ENCODE peak calls at places on chromosomes 1 and 21, in ten cellular contexts. D is GM20000, N is lower lobe of right lung, I is HFF-Myc, J is HL-60, H is endodermal cell, Z is adrenal gland, V is transverse colon, O is nephron progenitor cell, C is spleen. R is an unnamed sample.

GRCh38 chr1:10146391-10146790 is 64.0 kb upstream of the KIF1B start:
- DNase-seq in D (no peak), H (no peak), J (no peak), I (no peak), Z (no peak), V (no peak), O (no peak), C (no peak), N (no peak), R (no peak)

GRCh38 chr1:21051177-21051576 is 125.5 kb downstream of the EIF4G3 start:
- DNase-seq in J (peak; percentile 11), I (no peak), O (no peak), N (no peak), H (no peak), C (no peak), V (no peak), Z (no peak), D (peak; percentile 36), R (no peak)

GRCh38 chr21:35398366-35398982 is 349.4 kb upstream of the RUNX1 start:
- DNase-seq in D (no peak), H (no peak), J (no peak), N (no peak), I (no peak), Z (no peak), C (no peak), V (no peak), O (no peak), R (no peak)

GRCh38 chr1:41735587-41736290 is 183.0 kb downstream of the HIVEP3 start:
- DNase-seq in V (no peak), J (no peak), N (no peak), H (no peak), Z (no peak), O (peak; percentile 34), D (no peak), C (no peak), I (no peak), R (no peak)

GRCh38 chr21:46366966-46367365 is 43.0 kb downstream of the PCNT start:
- DNase-seq in N (no peak), H (no peak), C (no peak), J (no peak), O (no peak), V (no peak), Z (no peak), I (no peak), D (no peak), R (no peak)

GRCh38 chr1:62716397-62716796 is 28.2 kb upstream of the DOCK7 start:
- DNase-seq in N (no peak), J (peak; percentile 7), Z (no peak), I (no peak), C (no peak), D (no peak), H (no peak), V (no peak), O (no peak), R (no peak)

GRCh38 chr1:59695301-59695700 is 119.4 kb upstream of the HOOK1 start:
- DNase-seq in O (no peak), H (no peak), C (no peak), N (no peak), V (no peak), I (no peak), Z (no peak), J (no peak), D (no peak), R (no peak)

GRCh38 chr1:87061742-87062156 is 147.3 kb downstream of the HS2ST1 start:
- DNase-seq in Z (no peak), C (no peak), N (no peak), D (no peak), V (no peak), H (no peak), O (no peak), J (no peak), I (peak; percentile 39), R (no peak)

GRCh38 chr1:26237230-26237966 is 3.4 kb downstream of the CEP85 start:
- DNase-seq in J (no peak), N (no peak), D (no peak), Z (no peak), O (no peak), C (no peak), V (no peak), H (no peak), I (no peak), R (no peak)

GRCh38 chr1:26784023-26784871 is 3.5 kb upstream of the PIGV start:
- DNase-seq in N (peak; percentile 62), H (peak; percentile 65), I (no peak), C (no peak), J (no peak), O (no peak), D (no peak), Z (peak; percentile 79), V (peak; percentile 78), R (no peak)

GRCh38 chr1:210478820-210479219 is 150.1 kb downstream of the HHAT start:
- DNase-seq in V (no peak), D (no peak), O (no peak), Z (no peak), H (no peak), J (no peak), C (no peak), N (no peak), I (no peak), R (no peak)

GRCh38 chr1:45340816-45341215 is 576 bp upstream of the MUTYH start:
- DNase-seq in Z (no peak), N (no peak), H (no peak), D (no peak), C (no peak), J (peak; percentile 67), O (no peak), I (no peak), V (no peak), R (no peak)

GRCh38 chr1:54949971-54950360 is 30.5 kb upstream of the TMEM61 start:
- DNase-seq in D (no peak), V (no peak), I (no peak), Z (no peak), C (no peak), J (no peak), N (no peak), H (no peak), O (no peak), R (no peak)

GRCh38 chr1:156498447-156499193 is 2.0 kb downstream of the MEF2D start:
- DNase-seq in Z (peak; percentile 71), O (peak; percentile 31), V (peak; percentile 55), D (no peak), I (no peak), N (no peak), H (peak; percentile 78), J (peak; percentile 69), C (peak; percentile 89), R (no peak)

GRCh38 chr1:156497743-156498446 is 2.7 kb downstream of the MEF2D start:
- DNase-seq in I (no peak), H (no peak), C (peak; percentile 68), Z (peak; percentile 59), N (no peak), O (no peak), J (peak; percentile 68), V (peak; percentile 18), D (no peak), R (no peak)

GRCh38 chr1:156496211-156496761 is 4.3 kb downstream of the MEF2D start:
- DNase-seq in I (no peak), Z (peak; percentile 60), V (peak; percentile 79), C (peak; percentile 63), O (no peak), H (peak; percentile 46), N (no peak), J (peak; percentile 59), D (no peak), R (no peak)

GRCh38 chr1:156495401-156496140 is 5.0 kb downstream of the MEF2D start:
- DNase-seq in Z (peak; percentile 83), H (no peak), N (no peak), J (peak; percentile 47), D (no peak), O (no peak), C (peak; percentile 70), I (no peak), V (peak; percentile 33), R (no peak)

DNA sequence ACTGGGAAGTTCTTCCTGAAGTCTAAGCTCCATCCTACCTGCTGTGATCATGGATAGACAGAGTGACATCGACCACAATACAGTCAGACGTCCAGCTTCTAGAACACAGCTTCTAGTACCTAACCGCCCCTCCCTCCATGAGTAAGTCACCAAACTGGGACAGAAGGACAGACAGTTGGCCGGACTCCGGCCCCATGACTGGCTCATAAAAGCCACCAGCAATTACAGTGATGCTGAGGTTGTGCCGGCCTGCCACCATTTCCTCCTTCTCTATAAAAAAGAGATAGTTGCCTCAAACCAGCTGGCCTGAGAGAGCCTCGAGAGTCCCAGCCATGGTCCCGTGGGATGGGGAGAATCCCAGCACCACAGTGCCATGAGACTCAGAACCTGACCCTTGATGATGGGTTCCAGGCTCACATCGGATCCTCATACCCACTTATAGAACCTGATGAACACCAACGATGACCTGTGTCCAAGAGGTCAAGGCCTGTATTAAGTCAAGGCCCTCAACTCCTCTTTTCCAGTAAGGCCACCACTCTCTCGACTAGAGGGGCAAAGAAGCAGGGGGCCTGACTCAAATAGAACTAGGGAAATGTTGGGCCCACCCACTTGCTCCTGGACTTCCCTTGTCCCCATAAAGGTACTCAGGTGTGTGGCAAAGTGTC is 3.4 kb downstream of the MEF2D start:
- DNase-seq in C (peak; percentile 64), V (peak; percentile 66), J (peak; percentile 32), I (no peak), D (no peak), H (no peak), N (no peak), Z (peak; percentile 77), O (no peak), R (no peak)
- TF ChIP-seq CTCF in C (no peak), V (no peak), J (no peak), I (no peak), D (no peak), H (no peak), N (no peak), Z (no peak), O (no peak), R (no peak)

GRCh38 chr1:155175927-155176371 is 2.3 kb downstream of the TRIM46 start:
- DNase-seq in J (no peak), O (no peak), I (no peak), V (peak; percentile 16), C (peak; percentile 75), H (peak; percentile 46), N (peak; percentile 57), Z (peak; percentile 32), D (no peak), R (no peak)
- TF ChIP-seq CTCF in J (peak; percentile 13), O (no peak), I (no peak), V (no peak), C (no peak), H (no peak), N (no peak), Z (no peak), D (no peak), R (no peak)

DNA sequence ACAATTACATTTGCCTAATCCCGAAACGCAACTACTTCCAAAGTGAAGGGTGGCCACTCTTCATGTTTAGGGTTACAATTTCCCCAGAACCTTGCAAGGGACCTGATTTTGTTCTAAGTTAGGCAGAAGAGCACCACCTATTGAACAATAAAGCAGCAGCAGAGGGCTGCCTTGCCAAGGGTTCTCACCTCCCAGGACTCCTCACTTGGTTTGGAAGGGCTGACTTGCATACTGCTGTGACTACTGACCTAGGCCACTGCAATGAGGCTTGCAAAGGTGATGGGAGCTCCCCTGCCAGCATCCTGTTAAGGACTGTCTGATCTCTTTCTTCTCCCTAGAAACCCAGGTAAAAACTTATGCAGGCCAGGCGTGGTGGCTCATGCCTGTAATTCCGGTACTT is 14.2 kb downstream of the MTOR start:
- DNase-seq in N (no peak), H (peak; percentile 72), J (no peak), Z (no peak), D (no peak), V (no peak), C (no peak), I (no peak), O (no peak), R (no peak)
- TF ChIP-seq CTCF in N (no peak), H (peak; percentile 49), J (no peak), Z (no peak), D (no peak), V (no peak), C (no peak), I (no peak), O (no peak), R (no peak)

GRCh38 chr1:33099290-33100118 is 18.6 kb downstream of the AZIN2 start:
- DNase-seq in Z (no peak), V (peak; percentile 63), N (peak; percentile 67), J (peak; percentile 68), H (peak; percentile 88), O (no peak), I (peak; percentile 100), C (peak; percentile 83), D (peak; percentile 56), R (peak; percentile 57)
- TF ChIP-seq CTCF in Z (no peak), V (no peak), N (peak; percentile 27), J (peak; percentile 4), H (peak; percentile 28), O (no peak), I (peak; percentile 60), C (no peak), D (no peak), R (no peak)

R was measured in GM13976.